ENCODE peak calls at places on chromosomes 11 and 22, in five cellular contexts. Y is AG04450; M is fibroblast of lung; I is CD4-positive, alpha-beta T cell; B is lower leg skin. Q is an unnamed sample.

GRCh38 chr22:46966495-46966845 is 204.0 kb downstream of the TBC1D22A start:
- DNase-seq in I (no peak), M (peak; percentile 10), B (no peak), Y (no peak), Q (no peak)

GRCh38 chr11:3222003-3222855 is 3.6 kb upstream of the MRGPRG start:
- DNase-seq in Y (no peak), I (no peak), M (no peak), B (peak; percentile 82), Q (no peak)

GRCh38 chr11:94787798-94788197 is 19.6 kb downstream of the AMOTL1 start:
- DNase-seq in B (no peak), I (no peak), Y (no peak), M (no peak), Q (peak; percentile 34)

GRCh38 chr11:60899021-60899936 is 7.1 kb downstream of the PRPF19 start:
- DNase-seq in Y (peak; percentile 24), I (no peak), M (peak; percentile 54), B (no peak), Q (peak; percentile 64)

GRCh38 chr11:128095459-128096096 is 491.8 kb downstream of the ETS1 start:
- DNase-seq in Y (peak; percentile 6), M (peak; percentile 88), I (no peak), B (no peak), Q (peak; percentile 72)

GRCh38 chr11:119624102-119624615 is 104.8 kb downstream of the NECTIN1 start:
- DNase-seq in B (no peak), I (no peak), Y (no peak), M (no peak), Q (no peak)

GRCh38 chr11:110463153-110463552 is 33.4 kb downstream of the FDX1 start:
- DNase-seq in B (no peak), Y (peak; percentile 24), I (no peak), M (peak; percentile 56), Q (peak; percentile 52)

GRCh38 chr11:102347526-102348331 is 715 bp downstream of the BIRC2 start:
- DNase-seq in Y (no peak), I (no peak), M (peak; percentile 39), B (no peak), Q (peak; percentile 53)

GRCh38 chr22:30371321-30371720 is 14.5 kb downstream of the CCDC157 start:
- DNase-seq in Y (no peak), M (no peak), B (no peak), I (no peak), Q (no peak)

DNA sequence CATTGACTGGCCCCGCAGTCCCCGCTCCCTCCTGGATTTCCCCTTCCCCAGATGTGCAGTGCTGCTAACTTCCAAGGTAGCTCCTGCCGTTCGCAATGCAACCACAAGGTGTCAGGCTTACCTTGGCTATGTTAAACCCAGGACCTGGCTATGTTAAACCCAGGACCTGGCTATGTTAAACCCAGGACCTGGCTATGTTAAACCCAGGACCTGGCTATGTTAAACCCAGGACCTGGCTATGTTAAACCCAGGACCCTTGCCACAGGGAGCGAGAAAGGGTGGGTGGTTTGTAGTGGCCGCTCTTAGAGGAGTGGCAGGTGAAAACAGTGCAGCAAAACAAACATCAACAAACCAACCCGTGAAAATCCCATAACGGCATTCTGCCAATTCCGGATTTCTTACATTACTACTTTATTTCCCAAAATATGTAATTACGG is 2.9 kb upstream of the ADAMTS8 start:
- DNase-seq in Y (no peak), M (peak; percentile 51), I (peak; percentile 30), B (peak; percentile 94), Q (peak; percentile 79)
- TF ChIP-seq CTCF in Y (peak; percentile 81), M (peak; percentile 81), I (peak; percentile 60), B (no peak), Q (peak; percentile 72)

DNA sequence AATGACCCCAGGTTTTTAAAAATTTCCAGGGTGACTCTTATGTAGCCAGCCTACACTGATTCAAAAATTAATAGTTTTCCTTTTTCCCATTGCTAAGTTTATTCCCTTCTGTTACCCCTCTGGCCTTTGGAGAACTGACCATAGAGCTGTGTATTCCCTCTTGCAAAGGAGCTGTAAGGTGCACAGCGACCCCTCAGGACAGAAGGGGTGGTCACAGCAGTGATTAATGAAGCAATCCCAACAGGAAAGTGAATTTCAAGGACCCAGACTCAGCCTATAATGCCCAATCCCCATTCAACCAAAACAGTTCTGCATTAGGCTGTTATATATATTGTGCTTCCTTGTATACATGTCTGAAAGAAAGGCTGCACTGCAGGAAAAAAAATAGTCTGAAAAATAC is 147.1 kb downstream of the WT1 start:
- DNase-seq in Y (no peak), M (no peak), B (no peak), I (no peak), Q (no peak)
- TF ChIP-seq CTCF in Y (peak; percentile 6), M (peak; percentile 10), B (no peak), I (no peak), Q (no peak)

DNA sequence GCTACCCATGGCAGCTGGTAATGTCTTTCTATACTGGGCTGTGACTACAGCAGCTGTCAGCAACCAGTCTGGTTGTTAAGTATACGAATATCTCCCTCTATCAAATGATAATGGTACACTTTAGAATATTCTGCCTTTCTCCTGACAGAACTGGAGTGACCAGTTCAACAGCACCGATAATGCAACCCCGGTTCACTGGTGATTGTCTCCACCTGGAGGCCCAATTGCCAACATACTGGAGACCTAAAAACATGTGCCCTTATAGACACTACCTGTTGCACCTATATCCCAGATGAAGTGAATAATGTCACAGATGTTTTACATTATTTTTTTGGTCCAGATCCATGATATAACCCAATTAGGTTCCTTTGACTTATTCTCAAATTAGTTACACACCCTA is 21.1 kb downstream of the OR5P2 start:
- DNase-seq in B (no peak), M (no peak), Y (no peak), I (no peak), Q (no peak)
- TF ChIP-seq CTCF in B (no peak), M (no peak), Y (no peak), I (no peak), Q (no peak)

GRCh38 chr11:44566952-44567875 is 1.8 kb downstream of the CD82 start:
- DNase-seq in Y (no peak), M (no peak), I (no peak), B (no peak), Q (no peak)
- TF ChIP-seq CTCF in Y (peak; percentile 37), M (peak; percentile 17), I (no peak), B (no peak), Q (no peak)

GRCh38 chr11:72451836-72452376 is 17.6 kb upstream of the CLPB start:
- DNase-seq in I (no peak), Y (no peak), M (no peak), B (no peak), Q (no peak)

GRCh38 chr11:72456651-72457050 is 22.3 kb upstream of the CLPB start:
- DNase-seq in Y (no peak), I (no peak), B (no peak), M (no peak), Q (no peak)

GRCh38 chr11:72460091-72460647 is 25.8 kb upstream of the CLPB start:
- DNase-seq in M (no peak), Y (no peak), B (no peak), I (no peak), Q (no peak)

DNA sequence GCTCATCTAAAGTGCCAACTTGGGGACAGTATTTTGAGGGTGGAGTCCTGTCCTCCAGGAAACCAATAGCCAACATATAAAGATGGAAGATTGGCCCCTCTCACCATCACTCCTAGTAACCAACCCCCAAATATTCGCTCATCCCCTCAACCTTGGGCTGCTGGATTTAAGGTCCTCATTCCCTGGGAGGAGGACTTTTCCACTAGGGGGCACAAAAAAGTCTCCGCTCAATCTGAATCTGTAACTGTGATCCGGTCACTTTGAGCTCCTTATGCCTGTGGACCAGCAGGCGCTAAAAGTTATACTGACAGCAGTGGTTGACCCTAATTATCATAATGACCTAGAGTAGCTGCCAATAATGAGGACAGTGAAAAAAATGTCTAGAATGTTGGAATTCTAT is 20.5 kb upstream of the CLPB start:
- DNase-seq in B (no peak), I (no peak), M (no peak), Y (no peak), Q (no peak)
- TF ChIP-seq CTCF in B (no peak), I (no peak), M (peak; percentile 29), Y (peak; percentile 32), Q (no peak)

DNA sequence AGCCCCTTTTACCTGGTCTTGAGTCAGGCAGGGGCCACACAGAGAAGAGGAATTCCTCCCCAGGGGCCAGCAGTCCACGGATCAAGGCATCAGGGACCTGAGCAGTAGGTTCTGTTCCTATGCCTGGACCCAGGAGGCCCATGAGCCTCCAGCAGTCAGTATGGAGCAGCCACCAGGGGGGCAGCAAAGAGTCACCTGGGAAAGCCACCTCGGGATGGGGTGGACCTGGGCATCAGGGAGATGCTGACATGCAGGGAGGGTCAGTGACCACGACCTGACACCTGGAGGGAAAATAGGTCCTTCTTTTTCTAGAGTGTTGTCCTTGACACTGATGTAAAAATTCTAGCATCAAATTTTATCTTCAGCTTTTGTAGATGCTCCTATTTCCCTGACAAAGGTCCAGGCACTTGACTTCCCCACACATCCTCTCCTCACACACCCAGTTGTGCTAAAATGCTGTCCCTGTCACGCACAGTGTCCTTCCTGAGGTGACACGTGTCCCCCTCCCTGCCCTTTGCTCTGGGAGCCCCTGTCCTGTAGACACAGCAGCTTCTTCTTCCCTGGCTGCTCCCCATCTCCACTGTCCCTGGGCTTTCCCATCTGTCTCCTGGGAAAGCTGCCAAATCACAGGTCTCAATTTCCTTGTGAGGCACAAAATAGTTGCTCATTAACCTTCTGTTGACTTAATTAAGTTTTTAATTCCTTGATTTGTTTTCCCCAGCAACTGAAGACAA is 70.0 kb upstream of the IGLL5 start:
- DNase-seq in M (no peak), B (no peak), Y (no peak), I (no peak), Q (no peak)
- TF ChIP-seq CTCF in M (no peak), B (no peak), Y (no peak), I (no peak), Q (no peak)

GRCh38 chr11:69252494-69252845 is 41.5 kb upstream of the MYEOV start:
- DNase-seq in M (no peak), Y (no peak), I (no peak), B (no peak), Q (no peak)

GRCh38 chr11:69249641-69250502 is 44.1 kb upstream of the MYEOV start:
- DNase-seq in M (peak; percentile 77), B (peak; percentile 81), I (no peak), Y (peak; percentile 37), Q (peak; percentile 7)

GRCh38 chr11:69251639-69252493 is 42.1 kb upstream of the MYEOV start:
- DNase-seq in M (no peak), Y (no peak), I (no peak), B (peak; percentile 89), Q (no peak)

GRCh38 chr11:69250503-69251393 is 43.2 kb upstream of the MYEOV start:
- DNase-seq in B (peak; percentile 83), Y (no peak), I (no peak), M (no peak), Q (no peak)

DNA sequence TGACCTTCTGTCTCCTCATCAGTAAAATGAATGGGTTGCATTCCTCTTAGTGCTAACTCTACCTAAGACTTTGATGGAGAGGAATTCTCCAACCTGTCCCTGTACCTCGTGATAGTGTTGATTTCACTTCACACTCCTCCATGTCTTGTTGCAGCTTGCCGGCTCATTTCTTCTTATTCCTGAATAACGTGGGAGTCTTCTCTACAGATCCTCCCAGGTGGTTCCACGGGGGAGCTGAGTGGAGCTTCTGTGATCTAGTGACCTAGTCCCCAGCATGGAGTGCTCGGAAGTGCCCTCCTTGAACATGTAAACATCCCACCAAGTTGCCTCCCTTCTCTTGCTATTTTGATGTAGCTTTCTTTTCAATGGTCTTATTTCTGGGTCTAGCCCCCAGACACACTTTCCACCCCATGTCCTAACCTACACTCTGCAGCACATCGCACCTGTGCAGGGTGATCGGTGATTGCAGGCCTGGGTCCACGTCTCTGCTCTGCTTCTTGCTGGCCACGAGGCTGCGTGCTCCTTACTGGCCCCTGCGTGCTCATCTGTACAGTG is 44.8 kb upstream of the MYEOV start:
- DNase-seq in B (peak; percentile 62), I (no peak), M (no peak), Y (no peak), Q (no peak)
- TF ChIP-seq CTCF in B (no peak), I (no peak), M (no peak), Y (no peak), Q (no peak)

Q was measured in MCF 10A.